ENCODE peak calls at places on chromosomes 4 and X, in ten cellular contexts. One of them, this sample, is unnamed.

GRCh38 chrX:30748337-30748960 is 95.2 kb downstream of the GK start:
- DNase-seq in endothelial cell: no peak
- DNase-seq in A549: no peak
- DNase-seq in AG09309: no peak
- DNase-seq in lower leg skin: no peak
- DNase-seq in OCI-LY7: no peak
- DNase-seq in fibroblast of pulmonary artery: no peak
- DNase-seq in psoas muscle: no peak
- DNase-seq in HFF-Myc: no peak
- DNase-seq in GM20000: no peak
- DNase-seq in this sample: no peak

GRCh38 chrX:41522681-41523080 is 75.5 kb downstream of the NYX start:
- DNase-seq in fibroblast of pulmonary artery: no peak
- DNase-seq in AG09309: no peak
- DNase-seq in lower leg skin: no peak
- DNase-seq in endothelial cell: no peak
- DNase-seq in GM20000: no peak
- DNase-seq in HFF-Myc: no peak
- DNase-seq in OCI-LY7: no peak
- DNase-seq in A549: no peak
- DNase-seq in psoas muscle: no peak
- DNase-seq in this sample: no peak

GRCh38 chrX:39777623-39778025 is 320.1 kb downstream of the BCOR start:
- DNase-seq in GM20000: no peak
- DNase-seq in endothelial cell: no peak
- DNase-seq in A549: no peak
- DNase-seq in psoas muscle: no peak
- DNase-seq in HFF-Myc: no peak
- DNase-seq in fibroblast of pulmonary artery: no peak
- DNase-seq in AG09309: no peak
- DNase-seq in OCI-LY7: no peak
- DNase-seq in lower leg skin: no peak
- DNase-seq in this sample: no peak

GRCh38 chr4:152415980-152416379 is 119.9 kb downstream of the FBXW7 start:
- DNase-seq in lower leg skin: no peak
- DNase-seq in psoas muscle: no peak
- DNase-seq in endothelial cell: no peak
- DNase-seq in OCI-LY7: no peak
- DNase-seq in fibroblast of pulmonary artery: peak; percentile 52
- DNase-seq in HFF-Myc: no peak
- DNase-seq in AG09309: peak; percentile 4
- DNase-seq in A549: no peak
- DNase-seq in GM20000: no peak
- DNase-seq in this sample: peak; percentile 5

GRCh38 chr4:74433541-74434172 is 11.3 kb upstream of the AREG start:
- DNase-seq in psoas muscle: no peak
- DNase-seq in A549: no peak
- DNase-seq in fibroblast of pulmonary artery: no peak
- DNase-seq in GM20000: no peak
- DNase-seq in lower leg skin: no peak
- DNase-seq in OCI-LY7: peak; percentile 9
- DNase-seq in HFF-Myc: no peak
- DNase-seq in endothelial cell: no peak
- DNase-seq in AG09309: no peak
- DNase-seq in this sample: no peak

GRCh38 chr4:105550641-105551040 is 1.8 kb upstream of the ARHGEF38 start:
- DNase-seq in psoas muscle: no peak
- DNase-seq in lower leg skin: no peak
- DNase-seq in AG09309: no peak
- DNase-seq in endothelial cell: no peak
- DNase-seq in GM20000: no peak
- DNase-seq in fibroblast of pulmonary artery: no peak
- DNase-seq in HFF-Myc: no peak
- DNase-seq in A549: no peak
- DNase-seq in OCI-LY7: no peak
- DNase-seq in this sample: peak; percentile 15

GRCh38 chr4:53479731-53480525 is 102.5 kb downstream of the FIP1L1 start:
- DNase-seq in endothelial cell: no peak
- DNase-seq in psoas muscle: no peak
- DNase-seq in HFF-Myc: no peak
- DNase-seq in OCI-LY7: no peak
- DNase-seq in fibroblast of pulmonary artery: no peak
- DNase-seq in lower leg skin: no peak
- DNase-seq in AG09309: no peak
- DNase-seq in A549: no peak
- DNase-seq in GM20000: no peak
- DNase-seq in this sample: no peak

GRCh38 chr4:134189480-134189879 is 12.1 kb downstream of the PABPC4L start:
- DNase-seq in HFF-Myc: no peak
- DNase-seq in GM20000: no peak
- DNase-seq in fibroblast of pulmonary artery: no peak
- DNase-seq in A549: no peak
- DNase-seq in psoas muscle: no peak
- DNase-seq in lower leg skin: no peak
- DNase-seq in AG09309: no peak
- DNase-seq in OCI-LY7: no peak
- DNase-seq in endothelial cell: no peak
- DNase-seq in this sample: no peak

GRCh38 chrX:136146614-136147319 is 566 bp upstream of the FHL1 start:
- DNase-seq in AG09309: no peak
- DNase-seq in fibroblast of pulmonary artery: no peak
- DNase-seq in psoas muscle: peak; percentile 24
- DNase-seq in endothelial cell: no peak
- DNase-seq in OCI-LY7: no peak
- DNase-seq in GM20000: peak; percentile 33
- DNase-seq in lower leg skin: no peak
- DNase-seq in HFF-Myc: no peak
- DNase-seq in A549: peak; percentile 12
- DNase-seq in this sample: peak; percentile 3

GRCh38 chrX:136143714-136144113 is 3.6 kb upstream of the FHL1 start:
- DNase-seq in lower leg skin: no peak
- DNase-seq in psoas muscle: no peak
- DNase-seq in endothelial cell: no peak
- DNase-seq in HFF-Myc: no peak
- DNase-seq in OCI-LY7: no peak
- DNase-seq in GM20000: peak; percentile 21
- DNase-seq in AG09309: no peak
- DNase-seq in fibroblast of pulmonary artery: no peak
- DNase-seq in A549: no peak
- DNase-seq in this sample: no peak

GRCh38 chrX:136147320-136147901 is at the start of gene FHL1:
- DNase-seq in HFF-Myc: no peak
- DNase-seq in psoas muscle: peak; percentile 72
- DNase-seq in lower leg skin: peak; percentile 92
- DNase-seq in endothelial cell: peak; percentile 13
- DNase-seq in OCI-LY7: peak; percentile 4
- DNase-seq in GM20000: peak; percentile 68
- DNase-seq in A549: peak; percentile 18
- DNase-seq in fibroblast of pulmonary artery: peak; percentile 21
- DNase-seq in AG09309: no peak
- DNase-seq in this sample: peak; percentile 17

GRCh38 chrX:136147966-136148365 is 633 bp downstream of the FHL1 start:
- DNase-seq in endothelial cell: no peak
- DNase-seq in A549: no peak
- DNase-seq in psoas muscle: no peak
- DNase-seq in lower leg skin: no peak
- DNase-seq in GM20000: no peak
- DNase-seq in fibroblast of pulmonary artery: no peak
- DNase-seq in HFF-Myc: no peak
- DNase-seq in OCI-LY7: no peak
- DNase-seq in AG09309: no peak
- DNase-seq in this sample: no peak

DNA sequence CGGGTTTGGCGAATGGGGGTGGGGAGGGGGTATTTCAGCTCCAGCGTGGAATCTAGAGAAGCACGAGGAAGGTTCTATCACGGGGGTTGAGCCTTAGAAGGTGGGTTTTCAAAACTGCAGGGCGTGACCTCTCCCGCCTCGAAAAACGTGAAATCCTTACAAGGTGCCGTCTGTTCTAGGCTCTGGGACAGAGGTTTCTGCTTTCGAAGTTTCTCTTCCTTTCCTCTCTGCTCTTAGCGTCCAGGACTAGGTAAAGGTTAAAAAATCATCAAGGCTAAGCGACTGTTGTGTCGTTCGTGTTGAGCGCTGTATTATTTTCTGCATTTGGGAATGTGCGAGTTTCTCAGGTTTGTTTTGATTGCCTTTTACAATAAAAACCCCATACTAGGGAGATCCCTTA is 1.1 kb downstream of the FHL1 start:
- DNase-seq in lower leg skin: no peak
- DNase-seq in OCI-LY7: no peak
- DNase-seq in fibroblast of pulmonary artery: no peak
- DNase-seq in psoas muscle: no peak
- DNase-seq in HFF-Myc: no peak
- DNase-seq in A549: no peak
- DNase-seq in GM20000: no peak
- DNase-seq in AG09309: no peak
- DNase-seq in endothelial cell: no peak
- DNase-seq in this sample: no peak
- TF ChIP-seq CTCF in lower leg skin: no peak
- TF ChIP-seq CTCF in OCI-LY7: no peak
- TF ChIP-seq CTCF in fibroblast of pulmonary artery: no peak
- TF ChIP-seq CTCF in psoas muscle: no peak
- TF ChIP-seq CTCF in HFF-Myc: no peak
- TF ChIP-seq CTCF in A549: no peak
- TF ChIP-seq CTCF in GM20000: no peak
- TF ChIP-seq CTCF in AG09309: no peak
- TF ChIP-seq CTCF in endothelial cell: no peak
- TF ChIP-seq CTCF in this sample: no peak

DNA sequence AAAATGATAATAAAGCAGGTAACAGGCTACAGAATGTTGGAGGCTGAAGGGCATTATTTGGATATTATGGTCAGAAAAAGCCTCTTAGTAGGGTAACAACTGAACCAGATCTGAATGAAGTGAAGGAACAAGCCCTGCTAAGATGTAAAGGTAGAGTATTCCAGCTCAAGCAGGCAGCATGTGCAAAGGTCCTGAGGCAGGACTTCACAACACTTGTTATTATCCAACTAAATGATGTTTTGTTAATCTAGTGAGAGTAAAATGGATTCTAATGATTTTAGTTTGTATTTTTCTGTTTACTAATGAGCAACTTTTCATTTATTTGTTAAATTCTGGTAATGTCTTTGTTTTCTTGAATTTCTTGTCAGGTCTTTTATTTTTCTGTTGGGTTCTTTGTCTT is 35.7 kb downstream of the RAB33B start:
- DNase-seq in fibroblast of pulmonary artery: no peak
- DNase-seq in psoas muscle: no peak
- DNase-seq in AG09309: no peak
- DNase-seq in lower leg skin: no peak
- DNase-seq in A549: no peak
- DNase-seq in OCI-LY7: no peak
- DNase-seq in GM20000: no peak
- DNase-seq in endothelial cell: no peak
- DNase-seq in HFF-Myc: no peak
- DNase-seq in this sample: no peak
- TF ChIP-seq CTCF in fibroblast of pulmonary artery: no peak
- TF ChIP-seq CTCF in psoas muscle: no peak
- TF ChIP-seq CTCF in AG09309: no peak
- TF ChIP-seq CTCF in lower leg skin: no peak
- TF ChIP-seq CTCF in A549: no peak
- TF ChIP-seq CTCF in OCI-LY7: no peak
- TF ChIP-seq CTCF in GM20000: no peak
- TF ChIP-seq CTCF in endothelial cell: no peak
- TF ChIP-seq CTCF in HFF-Myc: no peak
- TF ChIP-seq CTCF in this sample: no peak

GRCh38 chr4:98745372-98745771 is 87.0 kb upstream of the TSPAN5 start:
- DNase-seq in OCI-LY7: peak; percentile 10
- DNase-seq in psoas muscle: no peak
- DNase-seq in A549: no peak
- DNase-seq in fibroblast of pulmonary artery: peak; percentile 63
- DNase-seq in endothelial cell: peak; percentile 21
- DNase-seq in HFF-Myc: no peak
- DNase-seq in GM20000: no peak
- DNase-seq in lower leg skin: no peak
- DNase-seq in AG09309: no peak
- DNase-seq in this sample: peak; percentile 59
- TF ChIP-seq CTCF in OCI-LY7: peak; percentile 56
- TF ChIP-seq CTCF in psoas muscle: no peak
- TF ChIP-seq CTCF in A549: peak; percentile 35
- TF ChIP-seq CTCF in fibroblast of pulmonary artery: peak; percentile 55
- TF ChIP-seq CTCF in endothelial cell: no peak
- TF ChIP-seq CTCF in HFF-Myc: peak; percentile 33
- TF ChIP-seq CTCF in GM20000: no peak
- TF ChIP-seq CTCF in lower leg skin: no peak
- TF ChIP-seq CTCF in AG09309: peak; percentile 48
- TF ChIP-seq CTCF in this sample: peak; percentile 24

GRCh38 chr4:161320377-161320776 is 843.4 kb downstream of the FSTL5 start:
- DNase-seq in AG09309: no peak
- DNase-seq in OCI-LY7: peak; percentile 37
- DNase-seq in lower leg skin: no peak
- DNase-seq in psoas muscle: no peak
- DNase-seq in endothelial cell: no peak
- DNase-seq in HFF-Myc: no peak
- DNase-seq in GM20000: peak; percentile 35
- DNase-seq in fibroblast of pulmonary artery: peak; percentile 0
- DNase-seq in A549: peak; percentile 2
- DNase-seq in this sample: peak; percentile 54
- TF ChIP-seq CTCF in AG09309: peak; percentile 41
- TF ChIP-seq CTCF in OCI-LY7: peak; percentile 78
- TF ChIP-seq CTCF in lower leg skin: no peak
- TF ChIP-seq CTCF in psoas muscle: no peak
- TF ChIP-seq CTCF in endothelial cell: peak; percentile 49
- TF ChIP-seq CTCF in HFF-Myc: peak; percentile 17
- TF ChIP-seq CTCF in GM20000: peak; percentile 51
- TF ChIP-seq CTCF in fibroblast of pulmonary artery: no peak
- TF ChIP-seq CTCF in A549: peak; percentile 48
- TF ChIP-seq CTCF in this sample: peak; percentile 34

DNA sequence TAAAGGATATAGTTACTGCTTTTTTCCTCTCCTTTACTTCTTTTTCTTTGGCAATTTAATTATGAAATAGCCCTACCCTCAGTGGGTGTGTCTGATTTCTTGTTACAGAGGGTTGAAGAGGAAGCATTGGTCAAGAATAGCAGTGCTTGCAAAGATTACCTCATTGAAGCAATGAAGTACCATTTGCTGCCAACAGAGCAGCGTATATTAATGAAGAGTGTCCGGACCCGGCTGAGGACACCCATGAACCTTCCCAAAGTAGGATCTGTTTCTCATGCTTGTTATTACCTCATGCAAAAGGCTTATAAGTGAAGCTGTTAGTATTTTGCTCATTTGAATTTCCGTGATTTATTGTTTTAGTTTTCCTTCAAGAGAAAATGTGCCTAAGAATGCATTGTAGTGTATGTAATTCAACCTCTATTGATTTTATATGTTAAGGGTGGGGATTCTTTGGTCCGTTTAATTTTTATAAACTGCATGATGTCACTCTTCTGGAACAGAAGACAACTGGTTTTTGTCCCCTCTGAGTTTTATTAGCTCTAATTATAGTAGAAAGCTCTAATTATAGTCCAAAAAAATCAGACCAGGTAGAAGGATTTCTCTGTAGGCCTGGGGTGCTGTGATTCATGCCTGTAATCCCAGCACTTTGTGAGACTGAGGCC is 27.9 kb upstream of the MSMO1 start:
- DNase-seq in lower leg skin: no peak
- DNase-seq in psoas muscle: no peak
- DNase-seq in HFF-Myc: no peak
- DNase-seq in fibroblast of pulmonary artery: no peak
- DNase-seq in A549: no peak
- DNase-seq in OCI-LY7: no peak
- DNase-seq in GM20000: no peak
- DNase-seq in AG09309: no peak
- DNase-seq in endothelial cell: no peak
- DNase-seq in this sample: no peak
- TF ChIP-seq CTCF in lower leg skin: no peak
- TF ChIP-seq CTCF in psoas muscle: no peak
- TF ChIP-seq CTCF in HFF-Myc: no peak
- TF ChIP-seq CTCF in fibroblast of pulmonary artery: no peak
- TF ChIP-seq CTCF in A549: no peak
- TF ChIP-seq CTCF in OCI-LY7: no peak
- TF ChIP-seq CTCF in GM20000: no peak
- TF ChIP-seq CTCF in AG09309: no peak
- TF ChIP-seq CTCF in endothelial cell: no peak
- TF ChIP-seq CTCF in this sample: no peak

This sample was measured in MCF 10A.